ENCODE peak calls at places on chromosomes 5 and 9, in six cellular contexts. One of them, this sample, is unnamed.

GRCh38 chr9:89661391-89661949 is 56.7 kb downstream of the GADD45G start:
- DNase-seq in stimulated activated CD8-positive, alpha-beta memory T cell treated with anti-CD3 and anti-CD28 coated beads, Interleukin-12 subunit alpha, Interleukin-12 subunit beta, amount 100 ng/mL, for 4 hours: no peak
- DNase-seq in HTR-8/SVneo: no peak
- DNase-seq in astrocyte: no peak
- DNase-seq in amygdala: peak
- DNase-seq in nephron progenitor cell: no peak
- DNase-seq in this sample: no peak

GRCh38 chr5:14011089-14012004 is 66.9 kb upstream of the DNAH5 start:
- DNase-seq in stimulated activated CD8-positive, alpha-beta memory T cell treated with anti-CD3 and anti-CD28 coated beads, Interleukin-12 subunit alpha, Interleukin-12 subunit beta, amount 100 ng/mL, for 4 hours: peak
- DNase-seq in HTR-8/SVneo: peak
- DNase-seq in astrocyte: peak
- DNase-seq in amygdala: peak
- DNase-seq in nephron progenitor cell: peak
- DNase-seq in this sample: peak

GRCh38 chr5:178490935-178491632 is 99.1 kb downstream of the COL23A1 start:
- DNase-seq in stimulated activated CD8-positive, alpha-beta memory T cell treated with anti-CD3 and anti-CD28 coated beads, Interleukin-12 subunit alpha, Interleukin-12 subunit beta, amount 100 ng/mL, for 4 hours: no peak
- DNase-seq in HTR-8/SVneo: no peak
- DNase-seq in astrocyte: no peak
- DNase-seq in amygdala: no peak
- DNase-seq in nephron progenitor cell: no peak
- DNase-seq in this sample: no peak

GRCh38 chr9:133276923-133277322 is 1.9 kb upstream of the ABO start:
- DNase-seq in stimulated activated CD8-positive, alpha-beta memory T cell treated with anti-CD3 and anti-CD28 coated beads, Interleukin-12 subunit alpha, Interleukin-12 subunit beta, amount 100 ng/mL, for 4 hours: no peak
- DNase-seq in HTR-8/SVneo: no peak
- DNase-seq in astrocyte: no peak
- DNase-seq in amygdala: no peak
- DNase-seq in nephron progenitor cell: no peak
- DNase-seq in this sample: no peak

GRCh38 chr9:112061152-112061740 is 113.9 kb downstream of the SUSD1 start:
- DNase-seq in stimulated activated CD8-positive, alpha-beta memory T cell treated with anti-CD3 and anti-CD28 coated beads, Interleukin-12 subunit alpha, Interleukin-12 subunit beta, amount 100 ng/mL, for 4 hours: no peak
- DNase-seq in HTR-8/SVneo: peak
- DNase-seq in astrocyte: peak
- DNase-seq in amygdala: no peak
- DNase-seq in nephron progenitor cell: no peak
- DNase-seq in this sample: no peak

GRCh38 chr9:37156205-37156604 is 35.8 kb downstream of the ZCCHC7 start:
- DNase-seq in stimulated activated CD8-positive, alpha-beta memory T cell treated with anti-CD3 and anti-CD28 coated beads, Interleukin-12 subunit alpha, Interleukin-12 subunit beta, amount 100 ng/mL, for 4 hours: no peak
- DNase-seq in HTR-8/SVneo: no peak
- DNase-seq in astrocyte: no peak
- DNase-seq in amygdala: no peak
- DNase-seq in nephron progenitor cell: no peak
- DNase-seq in this sample: no peak

GRCh38 chr5:45162974-45163373 is 354.2 kb downstream of the MRPS30 start:
- DNase-seq in stimulated activated CD8-positive, alpha-beta memory T cell treated with anti-CD3 and anti-CD28 coated beads, Interleukin-12 subunit alpha, Interleukin-12 subunit beta, amount 100 ng/mL, for 4 hours: no peak
- DNase-seq in HTR-8/SVneo: no peak
- DNase-seq in astrocyte: no peak
- DNase-seq in amygdala: no peak
- DNase-seq in nephron progenitor cell: no peak
- DNase-seq in this sample: no peak

GRCh38 chr5:74034738-74035137 is 408.7 kb downstream of the ARHGEF28 start:
- DNase-seq in stimulated activated CD8-positive, alpha-beta memory T cell treated with anti-CD3 and anti-CD28 coated beads, Interleukin-12 subunit alpha, Interleukin-12 subunit beta, amount 100 ng/mL, for 4 hours: no peak
- DNase-seq in HTR-8/SVneo: peak
- DNase-seq in astrocyte: peak
- DNase-seq in amygdala: peak
- DNase-seq in nephron progenitor cell: no peak
- DNase-seq in this sample: no peak

GRCh38 chr5:149017669-149018068 is 45.2 kb downstream of the SH3TC2 start:
- DNase-seq in stimulated activated CD8-positive, alpha-beta memory T cell treated with anti-CD3 and anti-CD28 coated beads, Interleukin-12 subunit alpha, Interleukin-12 subunit beta, amount 100 ng/mL, for 4 hours: no peak
- DNase-seq in HTR-8/SVneo: no peak
- DNase-seq in astrocyte: no peak
- DNase-seq in amygdala: no peak
- DNase-seq in nephron progenitor cell: no peak
- DNase-seq in this sample: no peak

GRCh38 chr5:60439552-60439951 is 260.4 kb downstream of the DEPDC1B start:
- DNase-seq in stimulated activated CD8-positive, alpha-beta memory T cell treated with anti-CD3 and anti-CD28 coated beads, Interleukin-12 subunit alpha, Interleukin-12 subunit beta, amount 100 ng/mL, for 4 hours: no peak
- DNase-seq in HTR-8/SVneo: no peak
- DNase-seq in astrocyte: no peak
- DNase-seq in amygdala: no peak
- DNase-seq in nephron progenitor cell: no peak
- DNase-seq in this sample: no peak

GRCh38 chr5:11261226-11261625 is 500.2 kb upstream of the DAP start:
- DNase-seq in stimulated activated CD8-positive, alpha-beta memory T cell treated with anti-CD3 and anti-CD28 coated beads, Interleukin-12 subunit alpha, Interleukin-12 subunit beta, amount 100 ng/mL, for 4 hours: no peak
- DNase-seq in HTR-8/SVneo: no peak
- DNase-seq in astrocyte: no peak
- DNase-seq in amygdala: peak
- DNase-seq in nephron progenitor cell: no peak
- DNase-seq in this sample: no peak

GRCh38 chr9:136117291-136118060 is 1.2 kb downstream of the TMEM250 start:
- DNase-seq in stimulated activated CD8-positive, alpha-beta memory T cell treated with anti-CD3 and anti-CD28 coated beads, Interleukin-12 subunit alpha, Interleukin-12 subunit beta, amount 100 ng/mL, for 4 hours: no peak
- DNase-seq in HTR-8/SVneo: no peak
- DNase-seq in astrocyte: no peak
- DNase-seq in amygdala: no peak
- DNase-seq in nephron progenitor cell: no peak
- DNase-seq in this sample: no peak

GRCh38 chr9:109027176-109027575 is 13.9 kb upstream of the CTNNAL1 start:
- DNase-seq in stimulated activated CD8-positive, alpha-beta memory T cell treated with anti-CD3 and anti-CD28 coated beads, Interleukin-12 subunit alpha, Interleukin-12 subunit beta, amount 100 ng/mL, for 4 hours: no peak
- DNase-seq in HTR-8/SVneo: no peak
- DNase-seq in astrocyte: peak
- DNase-seq in amygdala: no peak
- DNase-seq in nephron progenitor cell: no peak
- DNase-seq in this sample: no peak

GRCh38 chr9:71487046-71487445 is 281.3 kb downstream of the CEMIP2 start:
- DNase-seq in stimulated activated CD8-positive, alpha-beta memory T cell treated with anti-CD3 and anti-CD28 coated beads, Interleukin-12 subunit alpha, Interleukin-12 subunit beta, amount 100 ng/mL, for 4 hours: no peak
- DNase-seq in HTR-8/SVneo: no peak
- DNase-seq in astrocyte: no peak
- DNase-seq in amygdala: no peak
- DNase-seq in nephron progenitor cell: no peak
- DNase-seq in this sample: no peak

GRCh38 chr5:113601423-113601822 is 87.9 kb downstream of the YTHDC2 start:
- DNase-seq in stimulated activated CD8-positive, alpha-beta memory T cell treated with anti-CD3 and anti-CD28 coated beads, Interleukin-12 subunit alpha, Interleukin-12 subunit beta, amount 100 ng/mL, for 4 hours: no peak
- DNase-seq in HTR-8/SVneo: no peak
- DNase-seq in astrocyte: no peak
- DNase-seq in amygdala: no peak
- DNase-seq in nephron progenitor cell: no peak
- DNase-seq in this sample: no peak

GRCh38 chr5:124859027-124859426 is 112.6 kb upstream of the ZNF608 start:
- DNase-seq in stimulated activated CD8-positive, alpha-beta memory T cell treated with anti-CD3 and anti-CD28 coated beads, Interleukin-12 subunit alpha, Interleukin-12 subunit beta, amount 100 ng/mL, for 4 hours: no peak
- DNase-seq in HTR-8/SVneo: no peak
- DNase-seq in astrocyte: no peak
- DNase-seq in amygdala: no peak
- DNase-seq in nephron progenitor cell: no peak
- DNase-seq in this sample: no peak

GRCh38 chr9:122172131-122172530 is 12.4 kb downstream of the MORN5 start:
- DNase-seq in stimulated activated CD8-positive, alpha-beta memory T cell treated with anti-CD3 and anti-CD28 coated beads, Interleukin-12 subunit alpha, Interleukin-12 subunit beta, amount 100 ng/mL, for 4 hours: no peak
- DNase-seq in HTR-8/SVneo: no peak
- DNase-seq in astrocyte: no peak
- DNase-seq in amygdala: no peak
- DNase-seq in nephron progenitor cell: no peak
- DNase-seq in this sample: no peak

GRCh38 chr5:71873202-71873601 is 154.1 kb downstream of the CARTPT start:
- DNase-seq in stimulated activated CD8-positive, alpha-beta memory T cell treated with anti-CD3 and anti-CD28 coated beads, Interleukin-12 subunit alpha, Interleukin-12 subunit beta, amount 100 ng/mL, for 4 hours: no peak
- DNase-seq in HTR-8/SVneo: no peak
- DNase-seq in astrocyte: no peak
- DNase-seq in amygdala: no peak
- DNase-seq in nephron progenitor cell: no peak
- DNase-seq in this sample: peak

GRCh38 chr5:65127181-65127901 is 354.4 kb downstream of the ADAMTS6 start:
- DNase-seq in stimulated activated CD8-positive, alpha-beta memory T cell treated with anti-CD3 and anti-CD28 coated beads, Interleukin-12 subunit alpha, Interleukin-12 subunit beta, amount 100 ng/mL, for 4 hours: no peak
- DNase-seq in HTR-8/SVneo: no peak
- DNase-seq in astrocyte: peak
- DNase-seq in amygdala: no peak
- DNase-seq in nephron progenitor cell: no peak
- DNase-seq in this sample: no peak

GRCh38 chr5:87268126-87268969 is 665 bp downstream of the RASA1 start:
- DNase-seq in stimulated activated CD8-positive, alpha-beta memory T cell treated with anti-CD3 and anti-CD28 coated beads, Interleukin-12 subunit alpha, Interleukin-12 subunit beta, amount 100 ng/mL, for 4 hours: no peak
- DNase-seq in HTR-8/SVneo: peak
- DNase-seq in astrocyte: peak
- DNase-seq in amygdala: peak
- DNase-seq in nephron progenitor cell: peak
- DNase-seq in this sample: peak

GRCh38 chr9:68704804-68705635 is at the start of gene PIP5K1B:
- DNase-seq in stimulated activated CD8-positive, alpha-beta memory T cell treated with anti-CD3 and anti-CD28 coated beads, Interleukin-12 subunit alpha, Interleukin-12 subunit beta, amount 100 ng/mL, for 4 hours: no peak
- DNase-seq in HTR-8/SVneo: no peak
- DNase-seq in astrocyte: peak
- DNase-seq in amygdala: peak
- DNase-seq in nephron progenitor cell: peak
- DNase-seq in this sample: peak

This sample was measured in NCI-H1436.